ENCODE peak calls at places on chromosomes 2 and 18, in four cellular contexts. One of them, this sample, is unnamed.

GRCh38 chr2:4174796-4175195 is 471.4 kb downstream of the DCDC2C start:
- DNase-seq in K562: no peak
- DNase-seq in GM12878: no peak
- DNase-seq in A549: peak; percentile 10
- DNase-seq in this sample: no peak

GRCh38 chr2:11118761-11119160 is 36.5 kb upstream of the SLC66A3 start:
- DNase-seq in K562: no peak
- DNase-seq in GM12878: no peak
- DNase-seq in A549: no peak
- DNase-seq in this sample: no peak

GRCh38 chr2:165401285-165401852 is 68.1 kb upstream of the CSRNP3 start:
- DNase-seq in K562: peak; percentile 8
- DNase-seq in GM12878: peak; percentile 9
- DNase-seq in A549: peak; percentile 78
- DNase-seq in this sample: peak; percentile 67

GRCh38 chr2:29082804-29083495 is 8.6 kb upstream of the PCARE start:
- DNase-seq in K562: no peak
- DNase-seq in GM12878: peak; percentile 55
- DNase-seq in A549: no peak
- DNase-seq in this sample: no peak

GRCh38 chr2:110714824-110715223 is 17.5 kb upstream of the ACOXL start:
- DNase-seq in K562: no peak
- DNase-seq in GM12878: no peak
- DNase-seq in A549: no peak
- DNase-seq in this sample: no peak

GRCh38 chr2:148947299-148947698 is 72.3 kb downstream of the KIF5C start:
- DNase-seq in K562: no peak
- DNase-seq in GM12878: no peak
- DNase-seq in A549: no peak
- DNase-seq in this sample: no peak

GRCh38 chr2:217807753-217808152 is 195.0 kb downstream of the TNS1 start:
- DNase-seq in K562: no peak
- DNase-seq in GM12878: no peak
- DNase-seq in A549: no peak
- DNase-seq in this sample: no peak

GRCh38 chr18:58251416-58251815 is 207.4 kb downstream of the NEDD4L start:
- DNase-seq in K562: no peak
- DNase-seq in GM12878: no peak
- DNase-seq in A549: no peak
- DNase-seq in this sample: no peak

GRCh38 chr2:177595126-177595525 is 202.6 kb downstream of the AGPS start:
- DNase-seq in K562: no peak
- DNase-seq in GM12878: no peak
- DNase-seq in A549: no peak
- DNase-seq in this sample: no peak

GRCh38 chr2:151716721-151717120 is 17.6 kb downstream of the NEB start:
- DNase-seq in K562: no peak
- DNase-seq in GM12878: no peak
- DNase-seq in A549: no peak
- DNase-seq in this sample: no peak

DNA sequence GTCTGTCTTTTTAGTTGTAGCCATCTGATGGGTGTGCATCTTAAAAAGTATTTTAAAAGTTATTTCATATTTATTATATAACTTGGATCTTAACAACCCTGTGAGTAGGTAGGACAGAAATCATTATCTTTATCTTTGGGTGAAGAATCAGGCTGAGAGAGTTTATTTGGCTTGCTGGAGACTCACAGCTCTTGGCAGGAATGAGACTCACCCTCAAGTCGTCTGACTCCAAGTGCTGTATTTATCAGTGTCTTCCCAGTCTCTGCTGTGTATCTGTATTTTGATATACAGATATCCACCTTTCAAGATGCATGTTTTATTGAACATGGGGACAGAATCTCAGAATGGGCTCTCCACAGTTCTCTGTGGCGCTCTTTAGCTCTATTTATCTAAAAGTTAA is 17.0 kb downstream of the ZNF236 start:
- DNase-seq in K562: no peak
- DNase-seq in GM12878: no peak
- DNase-seq in A549: no peak
- DNase-seq in this sample: no peak
- TF ChIP-seq CHD4 in K562: no peak
- TF ChIP-seq CHD4 in GM12878: no peak
- TF ChIP-seq CHD4 in A549: no peak
- TF ChIP-seq CHD4 in this sample: no peak

GRCh38 chr2:234109321-234109720 is 58.8 kb downstream of the SPP2 start:
- DNase-seq in K562: no peak
- DNase-seq in GM12878: no peak
- DNase-seq in A549: no peak
- DNase-seq in this sample: no peak

GRCh38 chr2:234107861-234108260 is 57.4 kb downstream of the SPP2 start:
- DNase-seq in K562: no peak
- DNase-seq in GM12878: no peak
- DNase-seq in A549: no peak
- DNase-seq in this sample: no peak

GRCh38 chr2:234116050-234116449 is 65.5 kb downstream of the SPP2 start:
- DNase-seq in K562: no peak
- DNase-seq in GM12878: no peak
- DNase-seq in A549: no peak
- DNase-seq in this sample: no peak

GRCh38 chr2:234110219-234110618 is 59.7 kb downstream of the SPP2 start:
- DNase-seq in K562: no peak
- DNase-seq in GM12878: no peak
- DNase-seq in A549: no peak
- DNase-seq in this sample: no peak

GRCh38 chr2:234111523-234111922 is 61.0 kb downstream of the SPP2 start:
- DNase-seq in K562: no peak
- DNase-seq in GM12878: no peak
- DNase-seq in A549: peak; percentile 62
- DNase-seq in this sample: no peak
- TF ChIP-seq CHD4 in K562: no peak
- TF ChIP-seq CHD4 in GM12878: no peak
- TF ChIP-seq CHD4 in A549: no peak
- TF ChIP-seq CHD4 in this sample: no peak

GRCh38 chr18:8051388-8051787 is 484.3 kb downstream of the PTPRM start:
- DNase-seq in K562: no peak
- DNase-seq in GM12878: no peak
- DNase-seq in A549: no peak
- DNase-seq in this sample: no peak
- TF ChIP-seq CHD4 in K562: no peak
- TF ChIP-seq CHD4 in GM12878: no peak
- TF ChIP-seq CHD4 in A549: no peak
- TF ChIP-seq CHD4 in this sample: no peak

GRCh38 chr18:74123200-74123599 is 24.4 kb downstream of the FBXO15 start:
- DNase-seq in K562: no peak
- DNase-seq in GM12878: no peak
- DNase-seq in A549: no peak
- DNase-seq in this sample: no peak

GRCh38 chr18:74124642-74125041 is 23.0 kb downstream of the FBXO15 start:
- DNase-seq in K562: no peak
- DNase-seq in GM12878: no peak
- DNase-seq in A549: no peak
- DNase-seq in this sample: no peak

GRCh38 chr18:74128114-74128513 is 19.5 kb downstream of the FBXO15 start:
- DNase-seq in K562: no peak
- DNase-seq in GM12878: no peak
- DNase-seq in A549: no peak
- DNase-seq in this sample: no peak

GRCh38 chr18:74127483-74127750 is 20.2 kb downstream of the FBXO15 start:
- DNase-seq in K562: no peak
- DNase-seq in GM12878: no peak
- DNase-seq in A549: no peak
- DNase-seq in this sample: no peak

GRCh38 chr18:74126684-74127482 is 20.8 kb downstream of the FBXO15 start:
- DNase-seq in K562: no peak
- DNase-seq in GM12878: no peak
- DNase-seq in A549: no peak
- DNase-seq in this sample: no peak
- TF ChIP-seq CHD4 in K562: no peak
- TF ChIP-seq CHD4 in GM12878: no peak
- TF ChIP-seq CHD4 in A549: no peak
- TF ChIP-seq CHD4 in this sample: no peak

GRCh38 chr2:239252433-239253200 is 148.2 kb downstream of the HDAC4 start:
- DNase-seq in K562: no peak
- DNase-seq in GM12878: no peak
- DNase-seq in A549: no peak
- DNase-seq in this sample: no peak
- TF ChIP-seq CHD4 in K562: no peak
- TF ChIP-seq CHD4 in GM12878: no peak
- TF ChIP-seq CHD4 in A549: no peak
- TF ChIP-seq CHD4 in this sample: no peak

This sample was measured in HepG2.